ENCODE peak calls at places on chromosomes 13 and 19, in seven cellular contexts. L is HCT116, G is psoas muscle, X is tibial artery, U is fibroblast of lung, F is adrenal gland, S is upper lobe of right lung. O is an unnamed sample.

GRCh38 chr19:11295665-11296245 is at the start of gene TSPAN16:
- DNase-seq in X (peak), G (no peak), L (no peak), S (no peak), U (no peak), F (no peak), O (no peak)

GRCh38 chr13:27339299-27339698 is 68.7 kb downstream of the RASL11A start:
- DNase-seq in L (peak), S (no peak), X (no peak), F (no peak), U (peak), G (no peak), O (no peak)

GRCh38 chr19:55688422-55689218 is 13.6 kb downstream of the EPN1 start:
- DNase-seq in F (no peak), U (no peak), G (peak), S (peak), L (no peak), X (no peak), O (no peak)

GRCh38 chr13:99436686-99437416 is 64.4 kb upstream of the TM9SF2 start:
- DNase-seq in G (peak), L (peak), F (peak), S (peak), U (peak), X (peak), O (peak)

GRCh38 chr19:919157-920050 is 2.3 kb downstream of the KISS1R start:
- DNase-seq in X (no peak), L (no peak), F (no peak), S (peak), U (no peak), G (no peak), O (no peak)

GRCh38 chr19:35346193-35347052 is 1.3 kb upstream of the FFAR1 start:
- DNase-seq in S (peak), F (no peak), X (no peak), U (no peak), L (no peak), G (no peak), O (peak)

GRCh38 chr13:112251930-112252585 is 124.1 kb upstream of the SPACA7 start:
- DNase-seq in L (no peak), S (no peak), X (no peak), U (no peak), G (no peak), F (no peak), O (no peak)

GRCh38 chr19:41302624-41303351 is 7.2 kb upstream of the CCDC97 start:
- DNase-seq in U (no peak), G (no peak), L (no peak), X (peak), S (peak), F (no peak), O (no peak)

GRCh38 chr19:16625183-16625958 is 2.6 kb downstream of the MED26 start:
- DNase-seq in S (no peak), G (peak), U (no peak), L (no peak), X (no peak), F (no peak), O (no peak)

GRCh38 chr13:69199664-69200063 is 908.0 kb upstream of the ATXN8OS start:
- DNase-seq in G (no peak), U (no peak), S (no peak), X (no peak), L (no peak), F (no peak), O (no peak)

GRCh38 chr13:74794582-74794981 is 660.4 kb upstream of the KLF12 start:
- DNase-seq in G (no peak), S (no peak), F (no peak), L (no peak), X (no peak), U (no peak), O (no peak)

DNA sequence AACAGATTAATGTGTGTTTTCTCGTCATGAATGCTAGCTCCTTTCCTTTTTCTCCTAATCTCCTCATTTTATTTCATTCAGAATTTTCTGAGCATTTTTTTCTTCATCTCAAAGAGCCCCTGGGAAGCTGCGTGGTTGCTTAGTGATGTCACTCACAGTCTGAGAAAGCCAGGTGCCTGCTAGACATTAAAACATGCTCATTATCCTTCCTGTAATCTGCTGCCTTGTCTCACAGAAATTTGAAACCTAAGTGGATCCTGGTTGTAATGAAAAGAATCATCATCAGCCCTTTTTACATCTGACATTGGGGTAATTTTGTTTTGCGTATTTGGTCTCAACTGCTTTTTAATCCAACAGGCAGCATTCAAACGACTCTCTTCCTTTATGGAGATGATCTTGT is 108.2 kb upstream of the RNF113B start:
- DNase-seq in F (no peak), G (no peak), S (no peak), X (no peak), L (no peak), U (peak), O (no peak)
- H3K4me3 ChIP-seq in F (no peak), G (no peak), S (no peak), X (no peak), L (no peak), U (no peak), O (no peak)

DNA sequence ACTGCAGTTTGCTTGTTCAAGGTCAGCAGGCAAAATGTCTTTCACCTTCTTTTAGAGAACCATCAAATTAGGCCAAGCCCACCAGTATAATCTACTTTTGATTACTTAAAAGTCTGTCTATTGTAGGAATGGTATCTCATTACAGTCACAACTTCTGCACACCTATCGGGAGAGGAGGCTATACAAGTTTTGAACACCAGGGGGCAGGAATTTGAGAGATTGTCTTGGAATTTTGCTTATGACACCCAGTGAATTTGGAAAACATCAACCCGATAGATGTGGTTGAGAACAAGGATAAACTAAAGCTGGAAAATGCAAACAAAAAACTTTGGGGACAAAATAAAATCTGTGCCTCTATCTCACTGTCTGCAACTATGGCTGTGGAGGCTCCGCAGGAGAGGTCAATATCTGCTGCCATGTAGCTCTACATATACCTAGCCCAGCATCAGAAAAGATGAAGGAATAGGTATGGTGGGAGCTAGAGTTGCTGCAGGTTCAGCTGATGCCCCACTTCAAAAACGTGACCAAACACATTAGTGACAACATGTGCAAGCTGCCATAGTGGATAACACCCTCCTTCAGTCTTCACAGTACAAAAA is 1299.2 kb upstream of the SPRY2 start:
- DNase-seq in S (no peak), U (no peak), G (no peak), F (no peak), X (no peak), L (peak), O (no peak)
- TF ChIP-seq CTCF in S (peak), U (no peak), G (no peak), F (no peak), X (no peak), L (peak), O (no peak)

GRCh38 chr13:44149821-44150220 is 223.8 kb upstream of the SERP2 start:
- DNase-seq in G (no peak), S (no peak), X (no peak), L (no peak), U (no peak), F (no peak), O (no peak)

GRCh38 chr13:44147648-44148047 is 226.0 kb upstream of the SERP2 start:
- DNase-seq in F (no peak), X (no peak), L (no peak), S (no peak), U (no peak), G (no peak), O (no peak)

GRCh38 chr13:44146162-44146561 is 227.5 kb upstream of the SERP2 start:
- DNase-seq in G (no peak), S (no peak), U (no peak), L (no peak), X (no peak), F (no peak), O (no peak)

GRCh38 chr13:44147222-44147621 is 226.4 kb upstream of the SERP2 start:
- DNase-seq in F (no peak), U (no peak), L (no peak), S (no peak), G (no peak), X (no peak), O (no peak)

DNA sequence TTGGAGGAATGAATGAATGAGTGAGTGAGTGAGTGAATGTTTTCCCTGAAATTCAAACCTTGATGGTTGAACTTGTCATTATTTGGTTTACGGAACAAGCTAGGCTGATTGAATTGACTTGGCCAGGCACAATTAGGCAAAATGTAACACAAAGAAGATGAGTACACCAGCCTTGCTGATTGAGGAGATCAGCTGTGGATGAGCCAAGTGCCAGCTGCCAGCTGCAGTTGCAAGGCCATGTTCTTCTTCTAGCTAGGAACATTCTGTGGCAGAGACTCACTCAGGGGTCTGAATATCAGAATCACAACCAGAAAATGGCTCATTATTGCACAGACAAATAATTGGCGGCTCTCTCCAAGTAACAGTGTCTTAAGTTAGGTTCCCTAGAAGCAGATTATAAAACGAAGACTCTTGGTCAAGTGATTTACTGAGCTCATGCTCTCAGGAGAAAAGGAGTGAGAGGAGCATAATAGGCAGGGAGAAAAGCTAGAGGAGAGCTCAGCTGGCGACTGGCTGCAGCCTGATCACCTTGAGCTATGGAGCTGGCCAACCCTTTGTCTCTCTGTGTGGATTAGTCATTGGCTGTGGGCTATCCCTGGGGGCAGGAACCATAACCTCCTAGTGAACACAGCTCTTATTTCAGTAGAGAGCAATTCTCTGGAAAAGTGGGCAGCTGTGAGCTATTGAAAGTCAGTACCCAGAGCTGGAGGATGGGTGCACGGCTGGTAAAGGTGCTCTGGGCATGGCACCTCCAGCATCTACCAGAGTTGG is 225.3 kb upstream of the SERP2 start:
- DNase-seq in F (no peak), G (no peak), X (no peak), S (no peak), U (no peak), L (no peak), O (no peak)
- H3K27ac ChIP-seq in F (no peak), G (peak), X (no peak), S (no peak), U (no peak), L (no peak), O (no peak)

GRCh38 chr19:42396542-42397314 is 6.6 kb upstream of the CNFN start:
- DNase-seq in X (peak), F (peak), U (peak), L (peak), G (peak), S (peak), O (peak)

GRCh38 chr19:42397315-42398166 is 7.4 kb upstream of the CNFN start:
- DNase-seq in U (no peak), X (peak), L (no peak), F (peak), G (no peak), S (no peak), O (no peak)

GRCh38 chr19:42394751-42395150 is 4.7 kb upstream of the CNFN start:
- DNase-seq in U (no peak), F (no peak), S (no peak), G (no peak), X (no peak), L (no peak), O (no peak)

GRCh38 chr19:42392165-42392564 is 2.1 kb upstream of the CNFN start:
- DNase-seq in U (no peak), S (no peak), L (no peak), F (no peak), G (no peak), X (no peak), O (no peak)

GRCh38 chr19:42396248-42396541 is 6.1 kb upstream of the CNFN start:
- DNase-seq in U (no peak), L (no peak), F (no peak), G (no peak), S (no peak), X (no peak), O (no peak)
- H3K4me3 ChIP-seq in U (no peak), L (peak), F (no peak), G (peak), S (peak), X (peak), O (peak)

GRCh38 chr13:22298530-22298929 is 627.7 kb downstream of the FGF9 start:
- DNase-seq in S (no peak), F (no peak), X (no peak), U (no peak), G (no peak), L (no peak), O (no peak)
- TF ChIP-seq CTCF in S (no peak), F (no peak), X (no peak), U (no peak), G (no peak), L (no peak), O (no peak)

DNA sequence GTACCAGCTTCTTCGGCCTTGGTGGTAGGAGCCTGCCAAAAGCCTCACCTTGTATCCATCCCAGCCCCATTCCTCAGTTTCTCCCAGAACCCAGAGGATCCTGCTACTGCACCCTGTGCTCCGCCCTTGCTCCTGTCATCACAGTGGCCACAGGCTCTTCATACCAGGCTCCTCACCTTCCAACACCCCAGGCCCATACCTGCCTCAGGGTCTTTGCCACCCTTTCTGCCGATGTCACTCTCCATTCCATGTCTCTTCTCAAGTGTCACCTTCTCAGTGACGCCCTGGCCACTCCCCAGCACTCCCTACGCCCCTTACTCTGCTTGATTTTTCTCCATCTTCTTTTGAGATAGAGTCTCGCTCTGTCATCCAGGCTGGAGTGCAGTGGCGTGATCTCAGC is 2.0 kb upstream of the SRRM5 start:
- DNase-seq in G (no peak), F (no peak), S (no peak), L (no peak), X (no peak), U (no peak), O (no peak)
- H3K27ac ChIP-seq in G (no peak), F (no peak), S (no peak), L (no peak), X (no peak), U (no peak), O (no peak)

DNA sequence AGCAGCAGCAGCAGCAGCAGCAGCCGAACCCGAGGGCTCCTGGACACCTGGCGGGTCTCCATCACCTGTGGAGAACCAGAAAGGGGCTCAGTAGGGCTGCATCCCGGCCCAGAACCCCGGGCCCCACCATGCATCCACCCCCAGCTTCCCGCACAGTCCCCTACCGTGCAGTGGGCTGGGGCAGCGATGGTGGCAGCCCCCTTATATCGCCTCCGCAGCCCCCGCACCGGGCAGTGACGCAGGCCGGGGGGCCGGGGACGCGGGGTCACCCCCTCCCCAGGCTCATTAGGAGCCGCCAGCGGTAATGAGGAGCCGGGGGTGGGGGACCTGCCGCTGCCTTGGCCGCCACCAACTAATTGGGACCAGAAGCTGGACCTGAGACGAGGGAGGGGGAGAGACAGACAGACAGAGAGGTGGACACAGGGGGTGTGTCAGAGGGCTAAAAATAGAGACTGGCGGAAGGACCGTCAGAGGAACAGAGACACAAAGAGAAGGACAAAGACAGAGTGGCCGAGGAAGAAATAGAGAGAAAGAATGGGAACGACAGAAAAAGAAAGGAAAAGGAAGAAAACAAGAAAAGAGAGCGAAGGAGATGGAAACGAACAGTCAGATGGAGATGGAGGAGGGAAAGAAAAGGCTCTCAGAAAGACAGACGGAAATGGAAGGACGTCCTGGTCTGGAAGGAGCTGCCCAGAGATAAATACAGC is at the start of gene PTH2:
- DNase-seq in F (no peak), G (no peak), X (no peak), U (no peak), L (no peak), S (no peak), O (no peak)
- H3K4me3 ChIP-seq in F (no peak), G (peak), X (no peak), U (no peak), L (no peak), S (peak), O (peak)

DNA sequence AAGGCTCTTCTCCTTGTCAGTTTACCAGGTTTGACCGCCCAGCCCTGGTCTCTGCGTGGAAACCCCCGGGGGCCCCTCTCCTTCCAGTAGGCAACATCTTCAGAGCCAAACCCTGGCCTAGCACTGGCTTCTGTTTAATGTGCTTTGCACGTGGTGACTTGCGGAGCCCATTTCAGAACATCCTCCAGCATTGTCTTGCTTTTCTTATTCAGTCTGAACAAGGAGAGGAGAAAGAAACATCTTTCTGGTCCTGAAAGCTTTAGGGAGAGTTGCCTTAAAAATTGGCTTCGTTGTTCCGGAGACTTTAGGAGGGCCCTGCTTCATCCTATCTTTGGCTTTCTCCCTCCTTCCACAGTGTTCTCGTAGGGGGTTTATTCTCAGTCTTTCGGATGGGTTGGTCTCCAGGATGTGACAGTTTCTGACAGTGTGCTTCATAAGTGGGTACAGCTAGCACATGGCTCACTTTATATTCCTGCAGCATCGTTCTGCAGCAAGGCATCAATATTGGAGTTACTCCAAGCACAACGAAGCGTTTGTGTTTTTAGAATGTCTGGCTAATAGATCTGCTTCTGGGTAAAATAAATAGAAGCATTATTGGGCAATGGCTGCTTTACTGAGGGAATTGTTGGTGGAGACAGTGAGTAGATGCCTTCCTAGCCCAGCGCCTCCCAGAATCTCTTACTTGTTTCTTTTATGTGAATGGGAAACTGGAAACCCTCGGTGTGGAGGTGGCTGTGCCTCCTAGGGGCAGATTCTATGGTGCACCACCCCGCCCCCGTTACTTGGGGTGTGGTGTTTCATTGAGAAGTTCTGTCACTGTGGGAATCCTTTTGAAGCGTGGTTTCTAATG is 1.8 kb downstream of the FARP1 start:
- DNase-seq in F (peak), G (no peak), L (peak), X (no peak), U (peak), S (no peak), O (no peak)
- TF ChIP-seq CTCF in F (peak), G (no peak), L (peak), X (no peak), U (peak), S (peak), O (no peak)

GRCh38 chr13:28557725-28558124 is 62.8 kb upstream of the FLT1 start:
- DNase-seq in X (no peak), L (no peak), F (no peak), U (peak), S (no peak), G (no peak), O (no peak)
- H3K27ac ChIP-seq in X (no peak), L (no peak), F (no peak), U (peak), S (no peak), G (no peak), O (no peak)

O was measured in coronary artery.